ENCODE peak calls at places on chromosomes 11 and 22, in four cellular contexts. G is anterior cingulate cortex, Q is uterus, U is spleen. V is an unnamed sample.

GRCh38 chr11:27379449-27379848 is 16.4 kb upstream of the CCDC34 start:
- DNase-seq in G (no peak), Q (no peak), U (no peak), V (no peak)

GRCh38 chr11:73950869-73951710 is at the start of gene DNAJB13:
- DNase-seq in G (peak; percentile 14), Q (peak; percentile 25), U (no peak), V (no peak)

GRCh38 chr11:57487021-57487778 is 26.9 kb downstream of the RTN4RL2 start:
- DNase-seq in G (no peak), Q (no peak), U (no peak), V (no peak)

GRCh38 chr11:112179601-112180000 is 4.3 kb downstream of the BCO2 start:
- DNase-seq in G (no peak), Q (no peak), U (no peak), V (peak; percentile 84)

GRCh38 chr11:105389952-105390351 is 219.9 kb upstream of the GRIA4 start:
- DNase-seq in G (no peak), Q (no peak), U (no peak), V (no peak)

GRCh38 chr22:39873963-39874362 is 19.6 kb downstream of the ENTHD1 start:
- DNase-seq in G (no peak), Q (no peak), U (no peak), V (no peak)

GRCh38 chr11:62217191-62217748 is 8.8 kb downstream of the SCGB2A1 start:
- DNase-seq in G (no peak), Q (no peak), U (no peak), V (no peak)

GRCh38 chr11:12079726-12080556 is 30.4 kb upstream of the MICAL2 start:
- DNase-seq in G (no peak), Q (peak; percentile 84), U (no peak), V (no peak)

GRCh38 chr22:43889366-43890253 is 2.2 kb downstream of the PNPLA5 start:
- DNase-seq in G (no peak), Q (no peak), U (peak; percentile 28), V (no peak)

GRCh38 chr11:10314199-10315072 is 9.6 kb downstream of the ADM start:
- DNase-seq in G (no peak), Q (no peak), U (no peak), V (peak; percentile 77)

GRCh38 chr11:65743928-65744698 is 23.5 kb upstream of the RNASEH2C start:
- DNase-seq in G (no peak), Q (no peak), U (no peak), V (peak; percentile 4)

GRCh38 chr22:44309137-44309536 is 3.6 kb downstream of the SHISAL1 start:
- DNase-seq in G (no peak), Q (peak; percentile 88), U (no peak), V (no peak)

GRCh38 chr11:96065379-96065778 is 141.5 kb upstream of the MTMR2 start:
- DNase-seq in G (no peak), Q (no peak), U (no peak), V (no peak)

GRCh38 chr11:67044496-67044895 is 12.2 kb upstream of the RHOD start:
- DNase-seq in G (no peak), Q (no peak), U (no peak), V (no peak)

V was measured in pons.